ENCODE peak calls at places on chromosomes 12 and 14, in five cellular contexts. W, P, E, L and F are unnamed samples.

GRCh38 chr12:6953417-6954315 is 2.5 kb downstream of the PTPN6 start:
- DNase-seq in W (no peak), L (peak), E (no peak), P (no peak), F (no peak)

GRCh38 chr14:92844220-92844619 is 50.1 kb downstream of the GOLGA5 start:
- DNase-seq in P (no peak), L (no peak), E (no peak), W (no peak), F (no peak)

GRCh38 chr12:128076188-128076587 is 190.8 kb upstream of the TMEM132C start:
- DNase-seq in E (no peak), L (peak), P (no peak), W (no peak), F (no peak)

GRCh38 chr12:1473418-1473817 is 121.0 kb downstream of the FBXL14 start:
- DNase-seq in P (no peak), E (no peak), L (no peak), W (no peak), F (no peak)

GRCh38 chr12:112759786-112760185 is 31.8 kb upstream of the RPH3A start:
- DNase-seq in E (no peak), W (no peak), P (peak), L (no peak), F (no peak)

GRCh38 chr12:108811411-108812185 is 45.8 kb downstream of the SSH1 start:
- DNase-seq in E (no peak), P (no peak), L (no peak), W (no peak), F (no peak)

GRCh38 chr12:22415342-22416309 is 81.1 kb upstream of the ST8SIA1 start:
- DNase-seq in L (peak), W (no peak), P (peak), E (no peak), F (peak)

GRCh38 chr12:12172106-12172511 is 94.7 kb downstream of the LRP6 start:
- DNase-seq in L (no peak), E (peak), P (peak), W (peak), F (no peak)

GRCh38 chr12:101948365-101948764 is 71.0 kb downstream of the DRAM1 start:
- DNase-seq in P (no peak), W (no peak), L (no peak), E (no peak), F (no peak)

GRCh38 chr12:39804479-39805241 is 185.1 kb upstream of the ABCD2 start:
- DNase-seq in W (no peak), P (no peak), E (no peak), L (no peak), F (no peak)

GRCh38 chr12:48969847-48970701 is 1.5 kb downstream of the WNT10B start:
- DNase-seq in L (no peak), W (no peak), E (peak), P (no peak), F (no peak)
- TF ChIP-seq CTCF in L (no peak), W (no peak), E (no peak), P (no peak), F (no peak)

DNA sequence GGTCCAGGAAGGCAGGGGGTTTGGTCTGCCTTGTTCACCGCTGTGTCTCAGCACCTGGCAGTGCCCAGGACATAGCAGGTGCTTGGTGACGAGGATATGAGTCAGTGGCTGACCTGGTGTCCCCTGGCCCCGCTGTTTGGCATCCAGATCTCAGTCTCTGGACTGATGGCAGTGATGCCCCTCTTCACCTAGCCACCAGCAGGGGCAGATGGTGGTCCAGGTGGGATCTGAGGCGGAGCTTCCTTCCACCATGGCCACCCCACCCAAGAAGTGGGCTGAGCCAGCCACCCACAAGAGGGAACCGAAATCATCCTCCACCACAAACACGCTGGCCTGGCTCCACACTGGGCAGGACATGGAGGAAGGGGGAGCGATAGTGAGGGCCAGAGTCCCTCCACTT is 16.1 kb upstream of the SH2B3 start:
- DNase-seq in E (no peak), W (no peak), L (no peak), P (peak), F (no peak)
- TF ChIP-seq CTCF in E (no peak), W (no peak), L (no peak), P (no peak), F (no peak)

GRCh38 chr14:70622111-70622712 is 19.5 kb upstream of the TTC9 start:
- DNase-seq in P (peak), L (peak), E (peak), W (no peak), F (no peak)
- TF ChIP-seq CTCF in P (peak), L (peak), E (peak), W (peak), F (peak)

GRCh38 chr12:62794218-62794583 is 140.7 kb downstream of the PPM1H start:
- DNase-seq in E (no peak), W (no peak), L (no peak), P (no peak), F (no peak)
- TF ChIP-seq CTCF in E (no peak), W (no peak), L (no peak), P (no peak), F (no peak)

GRCh38 chr12:94531196-94531720 is 71.6 kb upstream of the CEP83 start:
- DNase-seq in P (no peak), E (no peak), L (no peak), W (no peak), F (no peak)
- TF ChIP-seq CTCF in P (no peak), E (no peak), L (no peak), W (no peak), F (no peak)

DNA sequence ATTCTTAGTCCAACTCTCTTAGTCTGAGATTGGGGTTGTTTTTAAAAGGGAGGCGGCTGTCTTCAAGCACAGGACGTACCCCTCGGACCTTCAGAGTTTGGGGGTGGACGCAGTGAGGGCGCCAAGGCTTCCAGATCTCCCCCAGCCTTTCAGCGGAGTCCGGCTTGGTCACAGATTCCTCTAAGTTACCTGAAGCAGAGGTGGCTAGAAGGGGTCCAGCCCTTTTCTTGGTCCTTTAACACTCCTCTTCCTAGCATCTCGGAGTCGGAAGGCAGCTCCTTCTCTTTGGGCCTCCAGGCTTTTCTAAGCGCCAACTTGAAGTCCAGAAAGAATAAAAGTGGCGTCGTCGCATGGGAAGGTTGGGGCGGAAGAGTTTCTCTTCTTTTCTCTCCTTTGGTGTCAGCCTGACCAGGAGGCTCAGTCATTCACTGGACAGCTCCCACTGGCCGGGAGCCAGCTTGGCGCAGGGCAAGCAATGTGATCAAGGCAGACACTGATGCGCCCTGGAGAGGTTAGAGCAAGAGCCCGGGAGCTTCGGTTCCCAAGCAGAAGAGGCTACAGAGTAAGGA is 9.6 kb downstream of the OR6S1 start:
- DNase-seq in P (peak), E (peak), W (no peak), L (peak), F (no peak)
- TF ChIP-seq CTCF in P (no peak), E (no peak), W (no peak), L (no peak), F (no peak)

DNA sequence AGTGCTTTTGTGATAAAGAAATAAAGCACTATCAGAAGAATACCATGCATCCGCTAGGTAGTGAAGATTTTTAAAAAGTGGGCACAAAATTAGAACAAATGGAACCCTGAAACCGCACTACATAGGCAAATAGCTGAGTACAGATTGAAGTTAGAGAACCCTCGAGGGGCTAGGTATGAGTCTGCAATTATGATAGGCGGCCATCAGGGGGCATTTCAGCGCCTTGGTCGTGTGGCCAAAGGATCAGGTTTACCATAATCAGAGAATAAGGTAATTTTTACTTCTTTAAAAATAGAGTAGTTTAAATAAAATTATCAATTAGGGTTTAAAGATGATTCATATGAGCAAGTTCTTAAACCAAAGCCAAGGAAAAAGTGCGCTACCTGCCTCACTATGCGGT is 129.8 kb downstream of the TMX1 start:
- DNase-seq in W (no peak), L (no peak), P (peak), E (no peak), F (no peak)
- TF ChIP-seq CTCF in W (peak), L (no peak), P (peak), E (peak), F (no peak)

GRCh38 chr14:96056509-96057422 is 17.6 kb downstream of the C14orf132 start:
- DNase-seq in W (no peak), P (peak), E (no peak), L (no peak), F (no peak)
- TF ChIP-seq CTCF in W (no peak), P (peak), E (no peak), L (no peak), F (no peak)